ENCODE peak calls at places on chromosomes 1 and 21, in seven cellular contexts. J, N, B, K, A, C and E are unnamed samples.
A peak's percentile ranks its signal among the peaks of the same experiment; 100 is the strongest.

GRCh38 chr1:54099211-54099610 is 45.8 kb downstream of the TCEANC2 start:
- DNase-seq in J (no peak), N (no peak), B (no peak), K (no peak), A (no peak), C (no peak), E (no peak)

GRCh38 chr21:41630249-41630648 is 122.3 kb upstream of the TMPRSS2 start:
- DNase-seq in J (peak; percentile 86), N (no peak), B (peak; percentile 63), K (no peak), A (no peak), C (no peak), E (no peak)

GRCh38 chr1:43651188-43651587 is 1.2 kb downstream of the KDM4A start:
- DNase-seq in J (no peak), N (no peak), B (no peak), K (no peak), A (no peak), C (no peak), E (no peak)

GRCh38 chr1:52402860-52403240 is 1.4 kb downstream of the ORC1 start:
- DNase-seq in J (no peak), N (no peak), B (no peak), K (no peak), A (no peak), C (no peak), E (no peak)

GRCh38 chr1:217443845-217444244 is 187.0 kb downstream of the GPATCH2 start:
- DNase-seq in J (no peak), N (no peak), B (no peak), K (no peak), A (no peak), C (no peak), E (no peak)

GRCh38 chr1:150021191-150021688 is 10.7 kb upstream of the OTUD7B start:
- DNase-seq in J (no peak), N (no peak), B (no peak), K (no peak), A (no peak), C (no peak), E (no peak)

GRCh38 chr1:28313710-28314510 is 14.9 kb upstream of the MED18 start:
- DNase-seq in J (peak; percentile 51), N (peak; percentile 23), B (peak; percentile 69), K (no peak), A (peak; percentile 78), C (no peak), E (no peak)

GRCh38 chr1:92953491-92953890 is 7.8 kb downstream of the DIPK1A start:
- DNase-seq in J (no peak), N (no peak), B (no peak), K (no peak), A (no peak), C (no peak), E (no peak)

GRCh38 chr1:246930830-246931548 is 759 bp downstream of the AHCTF1 start:
- DNase-seq in J (no peak), N (peak; percentile 64), B (peak; percentile 77), K (peak; percentile 28), A (peak; percentile 44), C (peak; percentile 64), E (peak; percentile 65)

GRCh38 chr1:196142111-196142510 is 466.1 kb downstream of the KCNT2 start:
- DNase-seq in J (no peak), N (no peak), B (no peak), K (no peak), A (no peak), C (no peak), E (no peak)

GRCh38 chr1:3533051-3534048 is 78.0 kb downstream of the MEGF6 start:
- DNase-seq in J (no peak), N (no peak), B (no peak), K (no peak), A (no peak), C (no peak), E (peak; percentile 39)

GRCh38 chr21:43012596-43012995 is 38.2 kb downstream of the PKNOX1 start:
- DNase-seq in J (no peak), N (no peak), B (no peak), K (no peak), A (no peak), C (no peak), E (no peak)

GRCh38 chr1:205739348-205740160 is 10.4 kb downstream of the NUCKS1 start:
- DNase-seq in J (no peak), N (no peak), B (no peak), K (no peak), A (no peak), C (no peak), E (no peak)
- TF ChIP-seq CTCF in J (no peak), N (no peak), B (no peak), K (no peak), A (no peak), C (peak; percentile 39), E (no peak)

GRCh38 chr1:106584127-106584526 is 472.3 kb upstream of the PRMT6 start:
- DNase-seq in J (no peak), N (no peak), B (no peak), K (no peak), A (no peak), C (no peak), E (no peak)

DNA sequence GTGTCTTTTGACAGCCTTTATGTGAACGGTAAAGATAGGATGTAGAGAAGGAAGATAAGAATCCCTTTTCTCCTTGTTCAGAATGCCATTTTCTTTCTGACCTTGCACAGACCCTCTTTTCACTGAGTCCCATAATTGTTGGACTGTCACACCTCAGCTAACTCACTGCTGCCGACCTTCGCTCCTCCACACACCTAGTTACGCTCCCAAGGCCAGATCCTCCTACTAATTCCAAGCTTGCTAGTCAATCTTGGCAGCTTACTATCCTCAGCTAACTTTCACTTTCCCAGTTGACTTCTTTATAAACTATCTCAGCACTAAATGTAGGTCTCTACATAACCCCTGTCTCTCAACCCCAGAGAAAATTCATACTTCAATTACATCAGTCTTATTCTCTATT is 471.8 kb upstream of the PRMT6 start:
- DNase-seq in J (no peak), N (no peak), B (no peak), K (no peak), A (no peak), C (no peak), E (no peak)
- TF ChIP-seq CTCF in J (no peak), N (no peak), B (no peak), K (no peak), A (no peak), C (no peak), E (no peak)

GRCh38 chr1:226678251-226678650 is 60.8 kb downstream of the ITPKB start:
- DNase-seq in J (no peak), N (no peak), B (no peak), K (no peak), A (no peak), C (no peak), E (no peak)
- TF ChIP-seq CTCF in J (no peak), N (no peak), B (no peak), K (no peak), A (no peak), C (no peak), E (no peak)

GRCh38 chr1:113109908-113110554 is 37.0 kb downstream of the LRIG2 start:
- DNase-seq in J (no peak), N (peak; percentile 22), B (no peak), K (no peak), A (no peak), C (peak; percentile 61), E (no peak)
- TF ChIP-seq CTCF in J (peak; percentile 14), N (no peak), B (no peak), K (no peak), A (peak; percentile 30), C (peak; percentile 58), E (no peak)